ENCODE peak calls at places on chromosome 11, in seven cellular contexts. One of them, this sample, is unnamed.

GRCh38 chr11:120651396-120651795 is 139.8 kb downstream of the GRIK4 start:
- DNase-seq in lung: no peak
- DNase-seq in BJ: no peak
- DNase-seq in left ventricle myocardium inferior: no peak
- DNase-seq in transverse colon: no peak
- DNase-seq in cardiac muscle cell: no peak
- DNase-seq in HCT116: no peak
- DNase-seq in this sample: no peak

GRCh38 chr11:57414612-57415212 is 12.2 kb downstream of the SLC43A3 start:
- DNase-seq in lung: no peak
- DNase-seq in BJ: no peak
- DNase-seq in left ventricle myocardium inferior: no peak
- DNase-seq in transverse colon: no peak
- DNase-seq in cardiac muscle cell: no peak
- DNase-seq in HCT116: no peak
- DNase-seq in this sample: no peak

GRCh38 chr11:26599421-26599820 is 27.4 kb upstream of the MUC15 start:
- DNase-seq in lung: no peak
- DNase-seq in BJ: no peak
- DNase-seq in left ventricle myocardium inferior: no peak
- DNase-seq in transverse colon: no peak
- DNase-seq in cardiac muscle cell: peak
- DNase-seq in HCT116: no peak
- DNase-seq in this sample: peak

GRCh38 chr11:110750100-110750499 is 37.9 kb upstream of the ARHGAP20 start:
- DNase-seq in lung: no peak
- DNase-seq in BJ: no peak
- DNase-seq in left ventricle myocardium inferior: no peak
- DNase-seq in transverse colon: no peak
- DNase-seq in cardiac muscle cell: no peak
- DNase-seq in HCT116: no peak
- DNase-seq in this sample: no peak

GRCh38 chr11:70016666-70017347 is 61.3 kb upstream of the ANO1 start:
- DNase-seq in lung: no peak
- DNase-seq in BJ: peak
- DNase-seq in left ventricle myocardium inferior: no peak
- DNase-seq in transverse colon: no peak
- DNase-seq in cardiac muscle cell: peak
- DNase-seq in HCT116: peak
- DNase-seq in this sample: peak

GRCh38 chr11:122069946-122070345 is 46.1 kb downstream of the BLID start:
- DNase-seq in lung: no peak
- DNase-seq in BJ: no peak
- DNase-seq in left ventricle myocardium inferior: peak
- DNase-seq in transverse colon: peak
- DNase-seq in cardiac muscle cell: peak
- DNase-seq in HCT116: no peak
- DNase-seq in this sample: peak

GRCh38 chr11:64249038-64249437 is 2.3 kb upstream of the PLCB3 start:
- DNase-seq in lung: no peak
- DNase-seq in BJ: no peak
- DNase-seq in left ventricle myocardium inferior: no peak
- DNase-seq in transverse colon: no peak
- DNase-seq in cardiac muscle cell: no peak
- DNase-seq in HCT116: no peak
- DNase-seq in this sample: no peak

GRCh38 chr11:78489184-78489583 is 71.6 kb upstream of the GAB2 start:
- DNase-seq in lung: no peak
- DNase-seq in BJ: no peak
- DNase-seq in left ventricle myocardium inferior: no peak
- DNase-seq in transverse colon: no peak
- DNase-seq in cardiac muscle cell: no peak
- DNase-seq in HCT116: no peak
- DNase-seq in this sample: no peak

GRCh38 chr11:35144811-35145210 is 5.8 kb downstream of the CD44 start:
- DNase-seq in lung: peak
- DNase-seq in BJ: no peak
- DNase-seq in left ventricle myocardium inferior: no peak
- DNase-seq in transverse colon: no peak
- DNase-seq in cardiac muscle cell: peak
- DNase-seq in HCT116: no peak
- DNase-seq in this sample: peak

GRCh38 chr11:94297967-94298576 is 6.3 kb upstream of the IZUMO1R start:
- DNase-seq in lung: no peak
- DNase-seq in BJ: no peak
- DNase-seq in left ventricle myocardium inferior: no peak
- DNase-seq in transverse colon: no peak
- DNase-seq in cardiac muscle cell: no peak
- DNase-seq in HCT116: no peak
- DNase-seq in this sample: no peak
- TF ChIP-seq CTCF in lung: no peak
- TF ChIP-seq CTCF in BJ: peak
- TF ChIP-seq CTCF in left ventricle myocardium inferior: no peak
- TF ChIP-seq CTCF in transverse colon: no peak
- TF ChIP-seq CTCF in cardiac muscle cell: no peak
- TF ChIP-seq CTCF in HCT116: peak
- TF ChIP-seq CTCF in this sample: no peak

DNA sequence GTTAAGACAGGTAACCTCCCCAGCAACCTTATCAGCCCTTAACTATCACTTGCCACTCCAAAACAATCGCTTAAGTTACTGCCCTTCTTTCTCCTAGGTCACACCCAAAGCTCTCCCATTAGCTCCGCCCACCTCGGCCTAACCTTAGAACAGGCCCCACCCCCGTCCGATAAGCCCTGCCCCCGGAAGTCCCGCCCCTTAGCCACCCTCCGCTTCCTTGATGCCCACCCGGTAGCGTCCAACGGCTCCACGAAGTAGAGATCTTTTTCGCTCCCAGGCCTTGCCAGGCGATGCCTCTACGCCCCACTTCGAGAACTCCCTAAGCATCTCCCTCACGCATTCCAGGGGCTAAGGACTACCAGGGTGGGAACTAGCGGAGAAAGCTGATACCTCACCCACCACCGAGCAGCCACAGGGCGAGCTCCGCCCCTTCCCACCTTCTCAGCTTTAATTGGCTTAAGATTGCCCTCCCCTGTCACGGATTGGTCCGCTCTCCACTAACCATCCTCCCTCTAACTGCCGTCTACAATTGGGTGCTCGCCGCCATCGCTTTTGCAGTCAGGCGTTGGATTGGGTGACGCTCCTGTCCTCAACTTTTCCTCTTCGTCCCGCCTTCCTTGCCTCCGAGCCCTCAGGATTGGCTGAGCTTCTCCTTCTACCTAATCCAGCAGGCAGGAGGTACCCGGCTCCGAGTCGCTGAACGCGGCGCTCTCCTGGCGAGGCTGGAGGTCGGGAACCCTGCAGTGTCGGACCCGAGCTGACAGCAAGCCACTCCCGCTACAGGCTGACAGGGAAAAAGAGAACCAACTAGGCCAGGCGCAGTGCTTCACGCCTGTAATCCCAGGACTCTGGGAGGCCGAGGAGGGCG is at the start of gene ZBTB3:
- DNase-seq in lung: peak
- DNase-seq in BJ: peak
- DNase-seq in left ventricle myocardium inferior: peak
- DNase-seq in transverse colon: peak
- DNase-seq in cardiac muscle cell: peak
- DNase-seq in HCT116: peak
- DNase-seq in this sample: peak
- TF ChIP-seq CTCF in lung: no peak
- TF ChIP-seq CTCF in BJ: no peak
- TF ChIP-seq CTCF in left ventricle myocardium inferior: no peak
- TF ChIP-seq CTCF in transverse colon: peak
- TF ChIP-seq CTCF in cardiac muscle cell: no peak
- TF ChIP-seq CTCF in HCT116: no peak
- TF ChIP-seq CTCF in this sample: no peak

DNA sequence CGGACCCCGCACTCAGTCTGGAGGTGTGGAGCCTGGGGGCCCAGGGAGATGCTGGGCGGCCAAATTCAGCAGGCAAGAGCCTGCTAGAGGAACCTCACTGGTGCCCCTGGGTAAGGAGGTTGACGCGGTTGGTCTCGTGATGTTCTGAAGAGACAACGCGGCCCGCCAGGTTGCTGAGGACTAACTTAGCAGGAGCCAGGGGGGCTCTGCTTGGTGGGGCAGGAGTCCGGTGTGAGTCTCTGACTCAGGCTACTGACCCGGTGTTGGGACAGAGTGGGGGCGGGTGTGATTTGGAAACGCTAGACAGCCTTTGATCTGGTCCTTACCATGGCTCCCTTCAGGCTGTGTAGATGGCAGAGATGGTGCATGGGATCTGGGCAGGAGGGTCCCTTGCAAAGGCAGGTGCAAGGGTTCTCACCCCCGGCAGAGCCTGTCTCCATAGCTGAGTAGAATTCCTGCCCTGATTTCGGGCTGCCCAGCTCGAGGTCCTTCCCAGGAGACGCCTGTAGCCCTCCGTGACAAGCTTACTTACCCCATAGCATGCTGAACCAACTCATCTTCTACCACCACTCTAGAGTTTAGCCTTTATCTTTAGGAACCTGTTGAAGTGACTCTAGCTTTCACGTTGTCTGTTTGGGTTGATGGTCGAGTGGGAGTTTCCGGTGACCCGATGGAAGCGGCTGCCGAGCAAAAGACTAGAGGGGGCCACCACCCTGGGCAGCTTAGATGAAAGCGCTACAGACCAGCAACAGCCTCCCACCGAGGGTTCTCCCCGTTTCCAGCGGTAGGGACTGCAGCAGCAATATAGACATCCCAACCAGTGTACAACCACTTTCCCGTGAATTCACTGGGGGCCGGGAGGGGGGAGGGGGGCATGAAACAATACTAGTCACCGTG is 38.4 kb downstream of the KCNC1 start:
- DNase-seq in lung: no peak
- DNase-seq in BJ: no peak
- DNase-seq in left ventricle myocardium inferior: no peak
- DNase-seq in transverse colon: no peak
- DNase-seq in cardiac muscle cell: no peak
- DNase-seq in HCT116: no peak
- DNase-seq in this sample: no peak
- TF ChIP-seq CTCF in lung: no peak
- TF ChIP-seq CTCF in BJ: no peak
- TF ChIP-seq CTCF in left ventricle myocardium inferior: no peak
- TF ChIP-seq CTCF in transverse colon: no peak
- TF ChIP-seq CTCF in cardiac muscle cell: no peak
- TF ChIP-seq CTCF in HCT116: no peak
- TF ChIP-seq CTCF in this sample: no peak

GRCh38 chr11:117222991-117223740 is 8.7 kb downstream of the PCSK7 start:
- DNase-seq in lung: no peak
- DNase-seq in BJ: no peak
- DNase-seq in left ventricle myocardium inferior: no peak
- DNase-seq in transverse colon: no peak
- DNase-seq in cardiac muscle cell: no peak
- DNase-seq in HCT116: no peak
- DNase-seq in this sample: no peak

GRCh38 chr11:117220568-117220967 is 11.3 kb downstream of the PCSK7 start:
- DNase-seq in lung: no peak
- DNase-seq in BJ: no peak
- DNase-seq in left ventricle myocardium inferior: peak
- DNase-seq in transverse colon: no peak
- DNase-seq in cardiac muscle cell: peak
- DNase-seq in HCT116: no peak
- DNase-seq in this sample: peak

GRCh38 chr11:117219995-117220394 is 11.9 kb downstream of the PCSK7 start:
- DNase-seq in lung: no peak
- DNase-seq in BJ: no peak
- DNase-seq in left ventricle myocardium inferior: no peak
- DNase-seq in transverse colon: no peak
- DNase-seq in cardiac muscle cell: no peak
- DNase-seq in HCT116: no peak
- DNase-seq in this sample: no peak

GRCh38 chr11:117220999-117221774 is 10.7 kb downstream of the PCSK7 start:
- DNase-seq in lung: no peak
- DNase-seq in BJ: no peak
- DNase-seq in left ventricle myocardium inferior: no peak
- DNase-seq in transverse colon: peak
- DNase-seq in cardiac muscle cell: peak
- DNase-seq in HCT116: no peak
- DNase-seq in this sample: peak

DNA sequence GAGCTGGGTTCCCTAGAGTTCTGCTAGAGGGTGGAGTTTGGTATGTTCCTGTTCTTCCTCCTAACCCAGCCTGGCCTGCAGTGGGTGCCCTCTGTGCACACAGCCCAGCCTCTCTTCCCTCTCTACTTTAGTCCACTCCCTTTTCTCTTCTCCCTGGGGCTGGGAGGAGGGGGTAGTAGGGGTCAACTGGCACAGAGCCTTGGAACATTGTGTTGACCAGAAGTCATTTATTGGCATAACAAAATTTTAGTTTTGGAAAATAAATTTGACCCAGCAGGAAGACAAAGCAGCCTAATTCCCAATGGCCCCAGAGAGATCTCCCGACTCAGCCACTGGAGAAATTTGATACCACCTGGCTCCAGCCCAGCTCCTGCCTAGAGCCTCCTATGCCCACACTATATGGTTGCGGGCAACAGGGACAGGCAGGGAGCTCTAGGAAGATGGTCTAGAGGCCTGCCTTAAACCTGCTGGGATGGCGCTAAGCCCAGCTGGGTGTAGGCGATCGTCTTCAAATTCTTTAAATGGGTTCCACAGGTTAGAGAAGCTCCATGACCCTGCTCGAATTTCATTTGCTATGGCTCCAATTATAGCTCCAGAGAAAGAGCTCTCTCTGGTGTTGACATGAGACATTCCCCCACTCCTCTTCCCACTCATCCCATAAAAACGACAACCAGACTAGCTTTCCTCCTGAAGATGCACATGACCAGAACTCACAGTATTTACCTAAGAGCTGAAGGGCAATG is 9.9 kb downstream of the PCSK7 start:
- DNase-seq in lung: no peak
- DNase-seq in BJ: peak
- DNase-seq in left ventricle myocardium inferior: peak
- DNase-seq in transverse colon: peak
- DNase-seq in cardiac muscle cell: peak
- DNase-seq in HCT116: no peak
- DNase-seq in this sample: peak
- TF ChIP-seq CTCF in lung: no peak
- TF ChIP-seq CTCF in BJ: peak
- TF ChIP-seq CTCF in left ventricle myocardium inferior: no peak
- TF ChIP-seq CTCF in transverse colon: no peak
- TF ChIP-seq CTCF in cardiac muscle cell: no peak
- TF ChIP-seq CTCF in HCT116: no peak
- TF ChIP-seq CTCF in this sample: no peak

GRCh38 chr11:44104472-44105294 is 9.2 kb downstream of the EXT2 start:
- DNase-seq in lung: no peak
- DNase-seq in BJ: no peak
- DNase-seq in left ventricle myocardium inferior: no peak
- DNase-seq in transverse colon: no peak
- DNase-seq in cardiac muscle cell: peak
- DNase-seq in HCT116: no peak
- DNase-seq in this sample: peak
- TF ChIP-seq CTCF in lung: no peak
- TF ChIP-seq CTCF in BJ: no peak
- TF ChIP-seq CTCF in left ventricle myocardium inferior: no peak
- TF ChIP-seq CTCF in transverse colon: no peak
- TF ChIP-seq CTCF in cardiac muscle cell: peak
- TF ChIP-seq CTCF in HCT116: peak
- TF ChIP-seq CTCF in this sample: no peak

This sample was measured in fibroblast of pulmonary artery.